ENCODE peak calls at places on chromosomes 4 and X, in five cellular contexts. G is IMR-90, K is A549, A is K562, Y is GM12878. I is an unnamed sample. For H3K4me1, the result is how much of the 10 kb centered on the place peaks cover.

GRCh38 chrX:31580726-31581125 is 508.9 kb upstream of the FTHL17 start:
- DNase-seq in G (peak), K (no peak), A (no peak), Y (no peak), I (no peak)

GRCh38 chrX:119870626-119871131 is 854 bp downstream of the RNF113A start:
- DNase-seq in Y (no peak), A (peak), K (no peak), G (peak), I (peak)

GRCh38 chr4:88489100-88489761 is 32.3 kb downstream of the HERC5 start:
- DNase-seq in Y (no peak), G (no peak), K (no peak), A (no peak), I (no peak)

GRCh38 chrX:19291086-19291485 is 52.6 kb upstream of the PDHA1 start:
- DNase-seq in G (no peak), Y (no peak), A (no peak), K (no peak), I (no peak)

GRCh38 chr4:2257361-2258001 is 4.4 kb downstream of the MXD4 start:
- DNase-seq in A (no peak), Y (no peak), G (no peak), K (no peak), I (no peak)

GRCh38 chr4:107825072-107825789 is 499 bp downstream of the SGMS2 start:
- DNase-seq in A (no peak), G (peak), K (peak), Y (no peak), I (no peak)

GRCh38 chr4:8148159-8148558 is 10.5 kb downstream of the ABLIM2 start:
- DNase-seq in Y (no peak), K (no peak), A (no peak), G (no peak), I (no peak)

GRCh38 chr4:31089815-31090214 is 369.6 kb downstream of the PCDH7 start:
- DNase-seq in K (no peak), Y (no peak), G (peak), A (no peak), I (no peak)

GRCh38 chr4:186724048-186724860 is 598 bp upstream of the FAT1 start:
- DNase-seq in K (peak), Y (no peak), G (peak), A (peak), I (no peak)

GRCh38 chrX:46602468-46603102 is 29.0 kb downstream of the CHST7 start:
- DNase-seq in K (no peak), G (no peak), A (no peak), Y (no peak), I (no peak)

GRCh38 chr4:16579866-16580265 is 318.6 kb downstream of the LDB2 start:
- DNase-seq in K (no peak), A (no peak), Y (no peak), G (peak), I (no peak)

GRCh38 chr4:109989044-109989443 is 76.4 kb downstream of the EGF start:
- DNase-seq in K (no peak), G (no peak), A (peak), Y (no peak), I (no peak)

GRCh38 chr4:183029365-183029764 is 69.7 kb upstream of the WWC2 start:
- DNase-seq in Y (no peak), G (no peak), A (no peak), K (no peak), I (no peak)

GRCh38 chr4:54185380-54185779 is 43.7 kb upstream of the PDGFRA start:
- DNase-seq in G (no peak), A (peak), K (no peak), Y (no peak), I (no peak)

GRCh38 chrX:39577206-39577605 is 520.6 kb downstream of the BCOR start:
- DNase-seq in A (no peak), Y (no peak), K (no peak), G (no peak), I (no peak)

GRCh38 chrX:39772057-39772832 is 325.5 kb downstream of the BCOR start:
- DNase-seq in Y (no peak), G (peak), K (no peak), A (peak), I (peak)

GRCh38 chrX:112863850-112864249 is 23.2 kb upstream of the AMOT start:
- DNase-seq in A (no peak), G (no peak), Y (no peak), K (no peak), I (no peak)

GRCh38 chr4:12579172-12579571 is 905.0 kb downstream of the RAB28 start:
- DNase-seq in K (no peak), Y (no peak), G (no peak), A (no peak), I (no peak)

GRCh38 chr4:86653237-86653865 is 59.2 kb downstream of the PTPN13 start:
- DNase-seq in A (peak), K (no peak), Y (no peak), G (no peak), I (peak)

GRCh38 chr4:153205028-153205648 is 895 bp downstream of the TRIM2 start:
- DNase-seq in Y (peak), A (no peak), G (no peak), K (no peak), I (peak)

DNA sequence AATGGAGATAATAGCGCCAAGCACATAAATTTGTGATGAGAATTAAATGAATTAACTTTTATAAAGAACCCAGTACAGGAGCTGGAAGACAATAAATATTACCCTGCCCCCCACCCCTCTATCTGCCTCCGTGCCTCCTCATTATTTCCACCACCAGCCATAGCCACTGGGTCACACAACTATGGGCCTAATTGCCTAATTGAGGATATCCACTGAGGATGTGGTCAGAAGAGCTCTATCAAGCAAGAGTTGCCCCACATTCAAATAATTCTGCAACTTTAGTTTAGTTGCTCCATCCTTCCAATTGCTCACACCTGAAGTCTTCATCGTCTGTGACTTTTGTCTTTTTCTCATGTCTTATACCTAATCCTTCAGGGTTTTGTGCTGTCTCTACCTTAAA is 9.5 kb upstream of the CXCL8 start:
- DNase-seq in A (no peak), K (no peak), G (no peak), Y (no peak), I (no peak)
- H3K4me1 ChIP-seq in A (under half), K (under half), G (under half), Y (under half), I (under half)

DNA sequence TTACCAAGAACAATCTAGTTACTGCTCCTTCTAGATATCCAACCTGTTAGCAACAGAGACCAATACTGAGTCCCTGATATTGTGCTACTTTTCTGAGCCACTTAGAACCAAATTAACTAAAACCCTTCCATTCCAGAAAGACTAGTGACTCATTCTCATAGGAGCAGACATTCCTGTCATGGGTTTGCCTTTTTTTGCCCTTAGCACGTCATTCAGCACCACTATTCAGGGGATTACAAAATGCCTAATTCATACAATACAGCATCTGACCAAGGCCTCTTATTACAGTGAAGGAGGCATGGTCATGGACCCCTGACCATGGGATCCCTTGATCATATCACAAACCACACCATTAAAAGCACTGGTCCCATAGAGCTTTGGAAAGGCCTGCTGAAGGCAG is 123.8 kb upstream of the CXCL13 start:
- DNase-seq in A (no peak), K (no peak), Y (no peak), G (no peak), I (no peak)
- TF ChIP-seq BHLHE40 in A (no peak), K (no peak), Y (no peak), G (no peak), I (no peak)

DNA sequence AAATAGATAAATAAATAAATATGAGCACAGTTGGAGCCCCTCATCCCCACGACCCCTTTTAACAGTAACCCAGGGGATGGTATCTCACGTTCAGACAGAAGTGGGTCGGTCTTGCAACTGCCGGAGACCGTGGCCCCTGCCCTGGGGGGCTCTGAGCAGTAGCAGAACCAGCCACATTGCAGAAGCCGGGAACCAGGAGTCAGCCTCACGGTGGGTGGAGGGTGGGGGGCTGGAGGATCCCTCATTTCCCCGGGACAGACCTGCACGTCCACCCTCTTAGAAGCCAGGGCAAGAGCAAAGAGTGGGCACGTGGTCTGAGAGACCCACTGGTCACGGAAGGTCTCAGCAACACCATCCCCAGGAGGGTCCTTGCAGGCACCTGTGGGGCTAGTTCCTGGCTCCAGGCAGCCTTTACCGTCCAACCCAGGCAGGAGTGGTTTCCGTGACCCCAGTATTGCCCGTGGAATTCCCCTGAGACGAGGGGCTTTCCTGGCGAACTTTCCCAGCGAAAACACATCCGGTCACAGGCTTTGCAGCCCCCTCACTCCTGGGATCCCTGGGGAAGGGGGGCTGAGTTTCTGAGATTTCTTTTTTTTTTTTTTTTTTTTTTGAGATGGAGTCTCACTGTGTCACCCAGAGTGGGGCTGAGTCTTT is 8.8 kb upstream of the IL3RA start:
- DNase-seq in Y (peak), G (no peak), K (no peak), A (no peak), I (no peak)
- H3K4me1 ChIP-seq in Y (under half), G (under half), K (under half), A (under half), I (under half)

DNA sequence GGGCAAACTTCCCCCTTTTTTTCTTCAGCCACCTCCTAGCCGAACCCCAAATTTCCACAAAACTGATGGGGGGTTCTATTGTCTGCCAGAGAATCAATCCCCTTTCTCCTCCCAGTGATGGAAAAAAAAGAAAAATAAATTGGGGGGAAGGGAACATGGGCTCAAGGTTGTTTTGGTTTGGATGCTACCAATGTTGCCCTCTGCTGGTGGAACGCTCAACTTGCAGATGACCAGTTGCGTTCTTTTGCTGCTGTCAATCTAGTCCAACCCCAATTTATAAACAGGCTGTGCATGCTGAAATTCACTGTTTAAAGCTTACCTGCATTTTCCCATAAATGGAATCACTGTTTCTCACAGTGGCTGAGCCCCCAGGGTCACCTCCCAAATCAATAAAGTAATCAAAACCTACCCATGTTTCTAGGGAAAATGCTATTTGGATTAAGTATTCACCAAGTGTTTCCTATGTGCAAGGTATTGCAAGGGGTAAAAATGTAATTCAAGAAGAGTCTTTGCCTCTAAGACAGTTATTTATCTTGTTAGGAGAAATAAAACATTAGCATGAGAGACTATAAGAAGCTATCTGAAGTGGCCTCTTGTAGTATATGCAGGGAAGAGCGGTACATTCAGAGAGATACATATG is 116.7 kb upstream of the TMEM164 start:
- DNase-seq in Y (no peak), A (peak), K (peak), G (peak), I (peak)
- TF ChIP-seq BHLHE40 in Y (no peak), A (no peak), K (no peak), G (no peak), I (no peak)

I was measured in HepG2.